ENCODE peak calls at places on chromosome 19, in five cellular contexts. V, R, A, L and W are unnamed samples.

GRCh38 chr19:32202244-32202643 is 143.2 kb upstream of the ZNF507 start:
- DNase-seq in V (no peak), R (no peak), A (no peak), L (no peak), W (no peak)

GRCh38 chr19:44851427-44851826 is 5.3 kb downstream of the NECTIN2 start:
- DNase-seq in V (no peak), R (no peak), A (no peak), L (no peak), W (no peak)

GRCh38 chr19:46717716-46718143 is 816 bp upstream of the PRKD2 start:
- DNase-seq in V (no peak), R (no peak), A (no peak), L (no peak), W (no peak)

GRCh38 chr19:16921766-16922591 is 33.2 kb downstream of the F2RL3 start:
- DNase-seq in V (no peak), R (no peak), A (no peak), L (no peak), W (no peak)

GRCh38 chr19:38721496-38721895 is 22.8 kb downstream of the CAPN12 start:
- DNase-seq in V (no peak), R (no peak), A (no peak), L (no peak), W (no peak)

GRCh38 chr19:40689339-40690049 is 957 bp downstream of the NUMBL start:
- DNase-seq in V (no peak), R (no peak), A (no peak), L (no peak), W (no peak)

GRCh38 chr19:17997969-17998826 is 9.8 kb upstream of the ARRDC2 start:
- DNase-seq in V (no peak), R (no peak), A (no peak), L (no peak), W (no peak)

GRCh38 chr19:40642062-40642706 is 41.0 kb downstream of the LTBP4 start:
- DNase-seq in V (no peak), R (no peak), A (no peak), L (no peak), W (no peak)

GRCh38 chr19:750640-751423 is at the start of gene MISP:
- DNase-seq in V (no peak), R (no peak), A (no peak), L (no peak), W (peak)

GRCh38 chr19:1923319-1923718 is 17.7 kb upstream of the CSNK1G2 start:
- DNase-seq in V (peak), R (no peak), A (no peak), L (no peak), W (no peak)

GRCh38 chr19:29685326-29685725 is 20.1 kb downstream of the PLEKHF1 start:
- DNase-seq in V (no peak), R (no peak), A (no peak), L (no peak), W (no peak)

GRCh38 chr19:2273356-2274184 is 8.4 kb downstream of the PEAK3 start:
- DNase-seq in V (peak), R (peak), A (peak), L (peak), W (peak)

GRCh38 chr19:35437152-35437951 is 10.7 kb upstream of the FFAR2 start:
- DNase-seq in V (no peak), R (no peak), A (no peak), L (no peak), W (no peak)

GRCh38 chr19:5184930-5185329 is 155.7 kb downstream of the PTPRS start:
- DNase-seq in V (no peak), R (no peak), A (no peak), L (no peak), W (no peak)

GRCh38 chr19:39432677-39433025 is 3.1 kb downstream of the RPS16 start:
- DNase-seq in V (no peak), R (no peak), A (no peak), L (no peak), W (no peak)

GRCh38 chr19:19474950-19475781 is 40.2 kb downstream of the TSSK6 start:
- DNase-seq in V (no peak), R (no peak), A (no peak), L (no peak), W (no peak)

GRCh38 chr19:14476663-14477401 is 1.7 kb upstream of the PTGER1 start:
- DNase-seq in V (peak), R (no peak), A (no peak), L (no peak), W (no peak)

GRCh38 chr19:14516746-14517438 is 1.3 kb downstream of the DNAJB1 start:
- DNase-seq in V (peak), R (no peak), A (no peak), L (no peak), W (no peak)